ENCODE peak calls at places on chromosomes 6 and 20, in seven cellular contexts. One of them, this sample, is unnamed.

GRCh38 chr6:27040244-27041042 is 207.1 kb upstream of the PRSS16 start:
- DNase-seq in H1: no peak
- DNase-seq in SK-N-SH: no peak
- DNase-seq in sigmoid colon: no peak
- DNase-seq in GM12891: no peak
- DNase-seq in GM23338: no peak
- DNase-seq in breast epithelium: no peak
- DNase-seq in this sample: no peak

GRCh38 chr20:10653593-10654288 is 20.1 kb downstream of the JAG1 start:
- DNase-seq in GM23338: no peak
- DNase-seq in H1: no peak
- DNase-seq in GM12891: no peak
- DNase-seq in SK-N-SH: no peak
- DNase-seq in sigmoid colon: peak; percentile 88
- DNase-seq in breast epithelium: no peak
- DNase-seq in this sample: no peak

GRCh38 chr6:53894086-53894485 is 99.3 kb downstream of the LRRC1 start:
- DNase-seq in GM23338: no peak
- DNase-seq in sigmoid colon: peak; percentile 75
- DNase-seq in GM12891: no peak
- DNase-seq in H1: no peak
- DNase-seq in SK-N-SH: no peak
- DNase-seq in breast epithelium: no peak
- DNase-seq in this sample: no peak

GRCh38 chr6:138492871-138493270 is 6.4 kb downstream of the NHSL1 start:
- DNase-seq in sigmoid colon: no peak
- DNase-seq in GM23338: no peak
- DNase-seq in GM12891: no peak
- DNase-seq in breast epithelium: no peak
- DNase-seq in H1: no peak
- DNase-seq in SK-N-SH: no peak
- DNase-seq in this sample: no peak

GRCh38 chr20:42923348-42923918 is 266.3 kb downstream of the PTPRT start:
- DNase-seq in GM23338: no peak
- DNase-seq in sigmoid colon: no peak
- DNase-seq in breast epithelium: no peak
- DNase-seq in GM12891: no peak
- DNase-seq in SK-N-SH: no peak
- DNase-seq in H1: no peak
- DNase-seq in this sample: no peak

GRCh38 chr6:11209941-11210340 is 22.5 kb downstream of the NEDD9 start:
- DNase-seq in H1: no peak
- DNase-seq in breast epithelium: no peak
- DNase-seq in GM23338: peak; percentile 26
- DNase-seq in SK-N-SH: no peak
- DNase-seq in sigmoid colon: no peak
- DNase-seq in GM12891: no peak
- DNase-seq in this sample: no peak

GRCh38 chr6:15715060-15715459 is 52.2 kb upstream of the DTNBP1 start:
- DNase-seq in SK-N-SH: no peak
- DNase-seq in sigmoid colon: no peak
- DNase-seq in breast epithelium: no peak
- DNase-seq in H1: no peak
- DNase-seq in GM23338: no peak
- DNase-seq in GM12891: no peak
- DNase-seq in this sample: no peak

GRCh38 chr6:21201181-21201580 is 392.4 kb upstream of the SOX4 start:
- DNase-seq in GM12891: no peak
- DNase-seq in GM23338: no peak
- DNase-seq in H1: no peak
- DNase-seq in sigmoid colon: no peak
- DNase-seq in SK-N-SH: peak; percentile 42
- DNase-seq in breast epithelium: no peak
- DNase-seq in this sample: no peak

GRCh38 chr6:150492941-150493340 is 106.7 kb upstream of the PLEKHG1 start:
- DNase-seq in GM12891: no peak
- DNase-seq in GM23338: no peak
- DNase-seq in SK-N-SH: no peak
- DNase-seq in breast epithelium: no peak
- DNase-seq in sigmoid colon: no peak
- DNase-seq in H1: no peak
- DNase-seq in this sample: no peak

GRCh38 chr6:54133186-54133585 is 21.9 kb downstream of the MLIP start:
- DNase-seq in GM12891: no peak
- DNase-seq in SK-N-SH: no peak
- DNase-seq in H1: no peak
- DNase-seq in breast epithelium: no peak
- DNase-seq in GM23338: no peak
- DNase-seq in sigmoid colon: no peak
- DNase-seq in this sample: no peak

GRCh38 chr20:23664954-23665353 is 23.9 kb downstream of the CST4 start:
- DNase-seq in H1: no peak
- DNase-seq in sigmoid colon: no peak
- DNase-seq in GM23338: no peak
- DNase-seq in SK-N-SH: no peak
- DNase-seq in GM12891: no peak
- DNase-seq in breast epithelium: no peak
- DNase-seq in this sample: no peak

GRCh38 chr6:34159844-34160243 is 14.0 kb upstream of the GRM4 start:
- DNase-seq in breast epithelium: no peak
- DNase-seq in H1: no peak
- DNase-seq in sigmoid colon: no peak
- DNase-seq in GM23338: no peak
- DNase-seq in GM12891: no peak
- DNase-seq in SK-N-SH: no peak
- DNase-seq in this sample: no peak

GRCh38 chr20:32777177-32777956 is 15.2 kb downstream of the DNMT3B start:
- DNase-seq in H1: no peak
- DNase-seq in breast epithelium: no peak
- DNase-seq in SK-N-SH: no peak
- DNase-seq in GM12891: no peak
- DNase-seq in GM23338: no peak
- DNase-seq in sigmoid colon: no peak
- DNase-seq in this sample: no peak

GRCh38 chr20:2507875-2508630 is 662 bp downstream of the ZNF343 start:
- DNase-seq in GM12891: peak; percentile 28
- DNase-seq in GM23338: no peak
- DNase-seq in SK-N-SH: peak; percentile 61
- DNase-seq in H1: no peak
- DNase-seq in sigmoid colon: peak; percentile 70
- DNase-seq in breast epithelium: no peak
- DNase-seq in this sample: no peak

GRCh38 chr6:20630617-20631448 is 96.6 kb downstream of the CDKAL1 start:
- DNase-seq in GM12891: no peak
- DNase-seq in GM23338: no peak
- DNase-seq in SK-N-SH: no peak
- DNase-seq in breast epithelium: no peak
- DNase-seq in H1: no peak
- DNase-seq in sigmoid colon: no peak
- DNase-seq in this sample: no peak

GRCh38 chr6:56437171-56437900 is 190.0 kb upstream of the COL21A1 start:
- DNase-seq in SK-N-SH: no peak
- DNase-seq in breast epithelium: no peak
- DNase-seq in GM12891: no peak
- DNase-seq in H1: no peak
- DNase-seq in GM23338: no peak
- DNase-seq in sigmoid colon: no peak
- DNase-seq in this sample: peak; percentile 35

GRCh38 chr6:157036245-157036681 is 259.1 kb downstream of the ARID1B start:
- DNase-seq in GM12891: no peak
- DNase-seq in H1: no peak
- DNase-seq in SK-N-SH: no peak
- DNase-seq in sigmoid colon: no peak
- DNase-seq in GM23338: peak; percentile 54
- DNase-seq in breast epithelium: no peak
- DNase-seq in this sample: peak; percentile 81
- TF ChIP-seq POLR2AphosphoS5 in GM12891: no peak
- TF ChIP-seq POLR2AphosphoS5 in H1: no peak
- TF ChIP-seq POLR2AphosphoS5 in SK-N-SH: no peak
- TF ChIP-seq POLR2AphosphoS5 in sigmoid colon: no peak
- TF ChIP-seq POLR2AphosphoS5 in GM23338: no peak
- TF ChIP-seq POLR2AphosphoS5 in breast epithelium: no peak
- TF ChIP-seq POLR2AphosphoS5 in this sample: peak; percentile 81

DNA sequence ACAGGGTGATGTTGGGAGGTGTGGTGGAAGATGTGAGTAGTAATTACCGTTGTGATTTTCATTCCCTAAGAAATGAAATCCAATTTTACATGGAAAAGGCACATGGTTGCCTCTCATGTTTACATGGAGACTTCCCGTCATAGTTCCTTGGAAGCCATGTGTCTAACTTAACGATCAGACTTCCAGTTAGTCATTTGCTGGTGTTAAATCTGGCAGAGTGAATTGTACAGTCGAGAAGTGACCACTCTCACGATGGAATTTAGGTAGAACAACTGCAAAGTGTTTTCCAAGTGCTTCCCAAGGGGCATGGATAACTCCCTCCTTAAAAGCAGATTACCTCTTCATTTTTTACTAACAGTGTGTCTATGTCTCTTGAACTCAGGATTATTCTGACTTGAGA is 145.8 kb upstream of the CCN2 start:
- DNase-seq in SK-N-SH: no peak
- DNase-seq in H1: no peak
- DNase-seq in breast epithelium: no peak
- DNase-seq in sigmoid colon: no peak
- DNase-seq in GM12891: no peak
- DNase-seq in GM23338: no peak
- DNase-seq in this sample: no peak
- TF ChIP-seq POLR2AphosphoS5 in SK-N-SH: no peak
- TF ChIP-seq POLR2AphosphoS5 in H1: no peak
- TF ChIP-seq POLR2AphosphoS5 in breast epithelium: no peak
- TF ChIP-seq POLR2AphosphoS5 in sigmoid colon: no peak
- TF ChIP-seq POLR2AphosphoS5 in GM12891: no peak
- TF ChIP-seq POLR2AphosphoS5 in GM23338: no peak
- TF ChIP-seq POLR2AphosphoS5 in this sample: no peak

GRCh38 chr6:49558233-49558632 is 7.8 kb downstream of the C6orf141 start:
- DNase-seq in breast epithelium: no peak
- DNase-seq in SK-N-SH: no peak
- DNase-seq in GM12891: no peak
- DNase-seq in GM23338: no peak
- DNase-seq in H1: no peak
- DNase-seq in sigmoid colon: no peak
- DNase-seq in this sample: no peak

GRCh38 chr6:49553353-49553752 is 2.9 kb downstream of the C6orf141 start:
- DNase-seq in breast epithelium: no peak
- DNase-seq in GM23338: no peak
- DNase-seq in H1: no peak
- DNase-seq in sigmoid colon: no peak
- DNase-seq in SK-N-SH: no peak
- DNase-seq in GM12891: no peak
- DNase-seq in this sample: no peak

GRCh38 chr6:49555951-49556350 is 5.5 kb downstream of the C6orf141 start:
- DNase-seq in breast epithelium: no peak
- DNase-seq in SK-N-SH: no peak
- DNase-seq in H1: no peak
- DNase-seq in GM12891: no peak
- DNase-seq in GM23338: no peak
- DNase-seq in sigmoid colon: no peak
- DNase-seq in this sample: no peak

GRCh38 chr6:49557177-49557576 is 6.7 kb downstream of the C6orf141 start:
- DNase-seq in sigmoid colon: no peak
- DNase-seq in H1: no peak
- DNase-seq in SK-N-SH: no peak
- DNase-seq in GM12891: no peak
- DNase-seq in GM23338: no peak
- DNase-seq in breast epithelium: no peak
- DNase-seq in this sample: no peak

DNA sequence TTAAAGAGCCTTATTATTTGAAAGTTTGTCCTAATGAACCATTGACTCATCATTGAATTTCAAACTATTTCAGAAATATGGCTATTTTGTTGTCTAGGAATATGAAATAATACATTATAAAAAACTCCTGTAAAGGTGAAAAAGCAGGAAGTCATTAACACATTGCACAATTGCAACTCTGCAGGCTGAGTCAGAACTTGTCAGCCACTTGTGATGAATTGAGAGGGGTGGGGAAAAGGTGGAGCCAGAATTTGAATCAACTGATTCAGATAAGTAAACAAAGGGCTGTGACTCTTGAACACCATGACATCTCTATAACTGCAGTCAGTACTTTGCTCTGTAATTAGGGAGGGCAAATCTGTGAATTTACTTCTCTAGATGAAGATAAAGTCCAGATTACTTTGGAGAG is 6.0 kb downstream of the C6orf141 start:
- DNase-seq in breast epithelium: no peak
- DNase-seq in GM23338: peak; percentile 11
- DNase-seq in SK-N-SH: no peak
- DNase-seq in H1: no peak
- DNase-seq in GM12891: no peak
- DNase-seq in sigmoid colon: no peak
- DNase-seq in this sample: no peak
- TF ChIP-seq POLR2AphosphoS5 in breast epithelium: no peak
- TF ChIP-seq POLR2AphosphoS5 in GM23338: no peak
- TF ChIP-seq POLR2AphosphoS5 in SK-N-SH: no peak
- TF ChIP-seq POLR2AphosphoS5 in H1: no peak
- TF ChIP-seq POLR2AphosphoS5 in GM12891: no peak
- TF ChIP-seq POLR2AphosphoS5 in sigmoid colon: no peak
- TF ChIP-seq POLR2AphosphoS5 in this sample: peak; percentile 9

GRCh38 chr6:61679625-61680024 is 606.4 kb downstream of the KHDRBS2 start:
- DNase-seq in sigmoid colon: no peak
- DNase-seq in GM23338: no peak
- DNase-seq in breast epithelium: no peak
- DNase-seq in GM12891: no peak
- DNase-seq in SK-N-SH: no peak
- DNase-seq in H1: no peak
- DNase-seq in this sample: no peak
- TF ChIP-seq POLR2AphosphoS5 in sigmoid colon: no peak
- TF ChIP-seq POLR2AphosphoS5 in GM23338: no peak
- TF ChIP-seq POLR2AphosphoS5 in breast epithelium: no peak
- TF ChIP-seq POLR2AphosphoS5 in GM12891: no peak
- TF ChIP-seq POLR2AphosphoS5 in SK-N-SH: no peak
- TF ChIP-seq POLR2AphosphoS5 in H1: no peak
- TF ChIP-seq POLR2AphosphoS5 in this sample: no peak

GRCh38 chr20:50721881-50722281 is 9.5 kb upstream of the PARD6B start:
- DNase-seq in SK-N-SH: no peak
- DNase-seq in GM23338: no peak
- DNase-seq in H1: no peak
- DNase-seq in breast epithelium: no peak
- DNase-seq in sigmoid colon: peak; percentile 56
- DNase-seq in GM12891: no peak
- DNase-seq in this sample: peak; percentile 33
- TF ChIP-seq POLR2AphosphoS5 in SK-N-SH: no peak
- TF ChIP-seq POLR2AphosphoS5 in GM23338: no peak
- TF ChIP-seq POLR2AphosphoS5 in H1: no peak
- TF ChIP-seq POLR2AphosphoS5 in breast epithelium: no peak
- TF ChIP-seq POLR2AphosphoS5 in sigmoid colon: no peak
- TF ChIP-seq POLR2AphosphoS5 in GM12891: no peak
- TF ChIP-seq POLR2AphosphoS5 in this sample: peak; percentile 83

GRCh38 chr6:158630944-158631616 is 13.5 kb downstream of the DYNLT1 start:
- DNase-seq in breast epithelium: peak; percentile 77
- DNase-seq in sigmoid colon: peak; percentile 78
- DNase-seq in SK-N-SH: no peak
- DNase-seq in GM12891: no peak
- DNase-seq in GM23338: no peak
- DNase-seq in H1: no peak
- DNase-seq in this sample: peak; percentile 70
- TF ChIP-seq POLR2AphosphoS5 in breast epithelium: no peak
- TF ChIP-seq POLR2AphosphoS5 in sigmoid colon: no peak
- TF ChIP-seq POLR2AphosphoS5 in SK-N-SH: no peak
- TF ChIP-seq POLR2AphosphoS5 in GM12891: no peak
- TF ChIP-seq POLR2AphosphoS5 in GM23338: no peak
- TF ChIP-seq POLR2AphosphoS5 in H1: no peak
- TF ChIP-seq POLR2AphosphoS5 in this sample: peak; percentile 79

GRCh38 chr6:3013486-3013885 is 13.8 kb downstream of the NQO2 start:
- DNase-seq in GM23338: no peak
- DNase-seq in breast epithelium: no peak
- DNase-seq in sigmoid colon: no peak
- DNase-seq in SK-N-SH: no peak
- DNase-seq in GM12891: no peak
- DNase-seq in H1: no peak
- DNase-seq in this sample: no peak
- TF ChIP-seq POLR2AphosphoS5 in GM23338: no peak
- TF ChIP-seq POLR2AphosphoS5 in breast epithelium: no peak
- TF ChIP-seq POLR2AphosphoS5 in sigmoid colon: no peak
- TF ChIP-seq POLR2AphosphoS5 in SK-N-SH: no peak
- TF ChIP-seq POLR2AphosphoS5 in GM12891: no peak
- TF ChIP-seq POLR2AphosphoS5 in H1: no peak
- TF ChIP-seq POLR2AphosphoS5 in this sample: no peak

This sample was measured in prostate gland.